ENCODE peak calls at places on chromosome 5, in five cellular contexts. One of them, this sample, is unnamed.

GRCh38 chr5:110356687-110357086 is 369.8 kb downstream of the TMEM232 start:
- DNase-seq in lower lobe of right lung: no peak
- DNase-seq in AG09309: no peak
- DNase-seq in transverse colon: no peak
- DNase-seq in upper lobe of right lung: no peak
- DNase-seq in this sample: no peak

GRCh38 chr5:179316111-179316551 is 29.1 kb downstream of the ADAMTS2 start:
- DNase-seq in transverse colon: no peak
- DNase-seq in lower lobe of right lung: peak
- DNase-seq in upper lobe of right lung: peak
- DNase-seq in AG09309: no peak
- DNase-seq in this sample: no peak

GRCh38 chr5:40093550-40093949 is 586.2 kb upstream of the PTGER4 start:
- DNase-seq in upper lobe of right lung: no peak
- DNase-seq in AG09309: no peak
- DNase-seq in transverse colon: no peak
- DNase-seq in lower lobe of right lung: no peak
- DNase-seq in this sample: no peak

GRCh38 chr5:17379188-17379951 is 118.7 kb upstream of the TAF11L2 start:
- DNase-seq in transverse colon: no peak
- DNase-seq in upper lobe of right lung: no peak
- DNase-seq in lower lobe of right lung: no peak
- DNase-seq in AG09309: no peak
- DNase-seq in this sample: no peak

GRCh38 chr5:160743027-160743426 is 109.0 kb downstream of the ATP10B start:
- DNase-seq in transverse colon: no peak
- DNase-seq in lower lobe of right lung: no peak
- DNase-seq in upper lobe of right lung: no peak
- DNase-seq in AG09309: no peak
- DNase-seq in this sample: no peak

GRCh38 chr5:158058208-158058607 is 199.3 kb upstream of the CLINT1 start:
- DNase-seq in transverse colon: no peak
- DNase-seq in AG09309: no peak
- DNase-seq in lower lobe of right lung: no peak
- DNase-seq in upper lobe of right lung: no peak
- DNase-seq in this sample: no peak

GRCh38 chr5:10034008-10034407 is 215.7 kb downstream of the ATPSCKMT start:
- DNase-seq in transverse colon: no peak
- DNase-seq in lower lobe of right lung: no peak
- DNase-seq in AG09309: no peak
- DNase-seq in upper lobe of right lung: no peak
- DNase-seq in this sample: no peak

GRCh38 chr5:82640901-82641300 is 362.7 kb upstream of the RPS23 start:
- DNase-seq in transverse colon: no peak
- DNase-seq in upper lobe of right lung: no peak
- DNase-seq in AG09309: no peak
- DNase-seq in lower lobe of right lung: no peak
- DNase-seq in this sample: no peak

GRCh38 chr5:118953652-118954005 is 34.7 kb downstream of the DTWD2 start:
- DNase-seq in upper lobe of right lung: no peak
- DNase-seq in transverse colon: no peak
- DNase-seq in AG09309: no peak
- DNase-seq in lower lobe of right lung: no peak
- DNase-seq in this sample: no peak

GRCh38 chr5:67047180-67047579 is 149.4 kb downstream of the CD180 start:
- DNase-seq in lower lobe of right lung: no peak
- DNase-seq in transverse colon: peak
- DNase-seq in AG09309: no peak
- DNase-seq in upper lobe of right lung: no peak
- DNase-seq in this sample: no peak

GRCh38 chr5:87081511-87082372 is 185.9 kb upstream of the RASA1 start:
- DNase-seq in upper lobe of right lung: no peak
- DNase-seq in transverse colon: peak
- DNase-seq in AG09309: no peak
- DNase-seq in lower lobe of right lung: no peak
- DNase-seq in this sample: no peak

GRCh38 chr5:168714046-168714445 is 134.9 kb upstream of the PANK3 start:
- DNase-seq in lower lobe of right lung: no peak
- DNase-seq in upper lobe of right lung: no peak
- DNase-seq in AG09309: no peak
- DNase-seq in transverse colon: no peak
- DNase-seq in this sample: no peak

GRCh38 chr5:59123595-59124561 is 541.0 kb downstream of the RAB3C start:
- DNase-seq in transverse colon: no peak
- DNase-seq in lower lobe of right lung: no peak
- DNase-seq in AG09309: no peak
- DNase-seq in upper lobe of right lung: no peak
- DNase-seq in this sample: no peak

GRCh38 chr5:10288600-10289213 is 19.0 kb downstream of the CMBL start:
- DNase-seq in AG09309: no peak
- DNase-seq in lower lobe of right lung: peak
- DNase-seq in transverse colon: peak
- DNase-seq in upper lobe of right lung: peak
- DNase-seq in this sample: peak

GRCh38 chr5:138654281-138654867 is 79.2 kb upstream of the HSPA9 start:
- DNase-seq in AG09309: no peak
- DNase-seq in upper lobe of right lung: no peak
- DNase-seq in lower lobe of right lung: no peak
- DNase-seq in transverse colon: no peak
- DNase-seq in this sample: no peak

GRCh38 chr5:181198905-181199519 is 6.0 kb downstream of the TRIM7 start:
- DNase-seq in AG09309: no peak
- DNase-seq in lower lobe of right lung: no peak
- DNase-seq in upper lobe of right lung: no peak
- DNase-seq in transverse colon: no peak
- DNase-seq in this sample: no peak

GRCh38 chr5:169777112-169777511 is 140.0 kb downstream of the DOCK2 start:
- DNase-seq in transverse colon: no peak
- DNase-seq in lower lobe of right lung: no peak
- DNase-seq in AG09309: no peak
- DNase-seq in upper lobe of right lung: no peak
- DNase-seq in this sample: no peak

GRCh38 chr5:170280090-170280493 is 17.5 kb downstream of the LCP2 start:
- DNase-seq in transverse colon: no peak
- DNase-seq in lower lobe of right lung: no peak
- DNase-seq in AG09309: no peak
- DNase-seq in upper lobe of right lung: no peak
- DNase-seq in this sample: no peak

GRCh38 chr5:135930029-135930948 is 24.5 kb downstream of the LECT2 start:
- DNase-seq in upper lobe of right lung: no peak
- DNase-seq in lower lobe of right lung: no peak
- DNase-seq in AG09309: no peak
- DNase-seq in transverse colon: no peak
- DNase-seq in this sample: no peak

GRCh38 chr5:142159354-142159753 is 50.8 kb downstream of the NDFIP1 start:
- DNase-seq in transverse colon: no peak
- DNase-seq in upper lobe of right lung: no peak
- DNase-seq in AG09309: no peak
- DNase-seq in lower lobe of right lung: no peak
- DNase-seq in this sample: no peak

GRCh38 chr5:15326932-15327331 is 173.0 kb upstream of the FBXL7 start:
- DNase-seq in transverse colon: no peak
- DNase-seq in AG09309: no peak
- DNase-seq in upper lobe of right lung: no peak
- DNase-seq in lower lobe of right lung: no peak
- DNase-seq in this sample: peak

GRCh38 chr5:124088289-124089064 is 576.5 kb downstream of the CSNK1G3 start:
- DNase-seq in transverse colon: no peak
- DNase-seq in lower lobe of right lung: no peak
- DNase-seq in upper lobe of right lung: no peak
- DNase-seq in AG09309: no peak
- DNase-seq in this sample: no peak

GRCh38 chr5:135355182-135355581 is 43.8 kb downstream of the MACROH2A1 start:
- DNase-seq in AG09309: no peak
- DNase-seq in lower lobe of right lung: no peak
- DNase-seq in transverse colon: no peak
- DNase-seq in upper lobe of right lung: no peak
- DNase-seq in this sample: no peak

GRCh38 chr5:177085985-177086917 is at the start of gene FGFR4:
- DNase-seq in AG09309: no peak
- DNase-seq in upper lobe of right lung: peak
- DNase-seq in transverse colon: peak
- DNase-seq in lower lobe of right lung: peak
- DNase-seq in this sample: no peak

GRCh38 chr5:177089146-177089545 is 2.4 kb downstream of the FGFR4 start:
- DNase-seq in upper lobe of right lung: no peak
- DNase-seq in transverse colon: no peak
- DNase-seq in lower lobe of right lung: no peak
- DNase-seq in AG09309: no peak
- DNase-seq in this sample: no peak

GRCh38 chr5:177086918-177087706 is 397 bp downstream of the FGFR4 start:
- DNase-seq in AG09309: no peak
- DNase-seq in transverse colon: peak
- DNase-seq in lower lobe of right lung: peak
- DNase-seq in upper lobe of right lung: peak
- DNase-seq in this sample: peak

GRCh38 chr5:177089825-177090641 is 3.3 kb downstream of the FGFR4 start:
- DNase-seq in transverse colon: peak
- DNase-seq in lower lobe of right lung: no peak
- DNase-seq in upper lobe of right lung: no peak
- DNase-seq in AG09309: no peak
- DNase-seq in this sample: no peak

GRCh38 chr5:177087707-177088005 is 941 bp downstream of the FGFR4 start:
- DNase-seq in lower lobe of right lung: no peak
- DNase-seq in transverse colon: no peak
- DNase-seq in upper lobe of right lung: no peak
- DNase-seq in AG09309: no peak
- DNase-seq in this sample: no peak
- H3K4me3 ChIP-seq in lower lobe of right lung: peak
- H3K4me3 ChIP-seq in transverse colon: no peak
- H3K4me3 ChIP-seq in upper lobe of right lung: peak
- H3K4me3 ChIP-seq in AG09309: no peak
- H3K4me3 ChIP-seq in this sample: peak

DNA sequence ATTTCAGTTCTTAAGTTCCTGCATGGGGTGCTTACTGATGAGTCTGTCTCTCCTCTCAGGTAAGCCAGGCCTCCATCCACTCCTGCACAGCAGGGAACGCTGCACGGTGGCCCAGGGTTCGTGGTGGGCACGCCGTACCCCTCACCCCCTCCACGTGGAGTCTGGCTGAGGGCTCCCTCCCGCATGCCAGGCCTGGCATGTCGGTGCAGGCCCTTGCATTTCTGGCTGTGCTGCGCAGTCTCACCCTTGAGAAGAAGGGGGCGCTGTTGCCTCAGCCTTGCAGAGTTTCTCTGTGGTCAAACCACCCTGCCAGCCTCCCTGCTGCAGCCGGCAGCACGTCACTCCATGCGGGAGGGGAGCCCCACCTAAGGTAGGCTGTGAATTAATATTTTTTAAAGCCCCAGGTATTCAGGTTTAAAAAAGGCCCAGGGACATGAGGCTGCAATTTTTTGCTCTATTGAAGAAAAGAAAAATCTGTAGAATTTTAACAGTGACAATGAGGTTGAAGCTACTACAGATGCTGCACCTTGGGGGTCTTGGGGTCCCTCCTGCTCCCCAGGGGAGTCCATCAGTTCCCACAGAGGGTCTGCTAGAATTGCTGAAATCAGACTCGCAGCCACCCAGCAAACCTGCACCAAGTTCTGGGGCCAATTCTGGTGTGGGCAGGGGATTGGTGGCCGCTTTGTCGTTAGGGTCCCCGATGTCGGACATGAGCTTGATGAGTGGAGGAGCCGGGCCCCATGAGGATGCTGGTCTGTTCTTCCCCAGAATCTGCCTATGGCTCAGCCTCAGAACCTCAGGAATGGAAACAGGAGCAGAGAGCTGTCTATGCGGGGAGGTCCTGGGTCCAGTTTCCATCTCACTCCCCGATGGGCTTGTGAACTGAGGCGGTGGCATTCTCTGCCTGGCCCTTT is 52.6 kb downstream of the TENT4A start:
- DNase-seq in AG09309: no peak
- DNase-seq in lower lobe of right lung: peak
- DNase-seq in upper lobe of right lung: peak
- DNase-seq in transverse colon: peak
- DNase-seq in this sample: no peak
- TF ChIP-seq CTCF in AG09309: peak
- TF ChIP-seq CTCF in lower lobe of right lung: peak
- TF ChIP-seq CTCF in upper lobe of right lung: peak
- TF ChIP-seq CTCF in transverse colon: peak
- TF ChIP-seq CTCF in this sample: peak

GRCh38 chr5:140564196-140565023 is at the start of the genes APBB3 and SLC35A4:
- DNase-seq in AG09309: peak
- DNase-seq in upper lobe of right lung: peak
- DNase-seq in lower lobe of right lung: peak
- DNase-seq in transverse colon: peak
- DNase-seq in this sample: peak

GRCh38 chr5:140567136-140567818 is 2.6 kb downstream of the SLC35A4 start:
- DNase-seq in transverse colon: no peak
- DNase-seq in lower lobe of right lung: no peak
- DNase-seq in upper lobe of right lung: peak
- DNase-seq in AG09309: no peak
- DNase-seq in this sample: no peak

GRCh38 chr5:140566665-140567064 is 2.0 kb downstream of the SLC35A4 start:
- DNase-seq in upper lobe of right lung: no peak
- DNase-seq in lower lobe of right lung: no peak
- DNase-seq in transverse colon: no peak
- DNase-seq in AG09309: no peak
- DNase-seq in this sample: no peak

GRCh38 chr5:140565024-140565779 is 574 bp downstream of the SLC35A4 start:
- DNase-seq in upper lobe of right lung: no peak
- DNase-seq in transverse colon: no peak
- DNase-seq in AG09309: no peak
- DNase-seq in lower lobe of right lung: no peak
- DNase-seq in this sample: no peak

DNA sequence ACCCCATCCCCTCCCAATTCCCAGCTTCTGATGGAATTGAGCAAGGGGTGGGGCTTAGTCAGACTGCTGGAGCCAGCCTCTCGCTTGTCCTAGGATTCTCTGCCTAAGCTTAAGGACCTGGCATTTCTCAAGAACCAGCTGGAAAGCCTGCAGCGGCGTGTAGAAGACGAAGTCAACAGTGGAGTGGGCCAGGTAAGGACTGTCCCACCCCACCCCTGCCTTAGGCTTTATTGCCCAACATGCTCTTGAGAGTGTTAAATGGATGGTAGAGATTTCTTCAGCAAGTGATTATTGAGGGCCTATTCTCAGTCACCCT is 1.1 kb downstream of the SLC35A4 start:
- DNase-seq in AG09309: no peak
- DNase-seq in lower lobe of right lung: peak
- DNase-seq in transverse colon: no peak
- DNase-seq in upper lobe of right lung: peak
- DNase-seq in this sample: no peak
- H3K4me3 ChIP-seq in AG09309: peak
- H3K4me3 ChIP-seq in lower lobe of right lung: peak
- H3K4me3 ChIP-seq in transverse colon: no peak
- H3K4me3 ChIP-seq in upper lobe of right lung: peak
- H3K4me3 ChIP-seq in this sample: peak

GRCh38 chr5:74322944-74323343 is 317.6 kb downstream of the ENC1 start:
- DNase-seq in AG09309: no peak
- DNase-seq in upper lobe of right lung: no peak
- DNase-seq in transverse colon: no peak
- DNase-seq in lower lobe of right lung: no peak
- DNase-seq in this sample: no peak
- TF ChIP-seq CTCF in AG09309: no peak
- TF ChIP-seq CTCF in upper lobe of right lung: no peak
- TF ChIP-seq CTCF in transverse colon: no peak
- TF ChIP-seq CTCF in lower lobe of right lung: no peak
- TF ChIP-seq CTCF in this sample: peak

This sample was measured in epithelial cell of proximal tubule.